ENCODE peak calls at places on chromosome 15, in seven cellular contexts. U is GM06990, Q is heart right ventricle, X is Kasumi-1, B is NCI-H1105 treated with DMSO at 0.1 percent for 48 hours, C is AG08395, O is fibroblast of the aortic adventitia. Y is an unnamed sample.

GRCh38 chr15:51726302-51727073 is 11.0 kb downstream of the LYSMD2 start:
- DNase-seq in Q (peak; percentile 71), X (no peak), O (peak; percentile 83), B (no peak), C (peak; percentile 96), U (peak; percentile 60), Y (peak; percentile 37)

GRCh38 chr15:28184166-28184565 is 85.1 kb upstream of the OCA2 start:
- DNase-seq in U (no peak), Q (no peak), B (no peak), O (no peak), X (no peak), C (peak; percentile 26), Y (no peak)

GRCh38 chr15:77901921-77902750 is 175.4 kb downstream of the TBC1D2B start:
- DNase-seq in U (no peak), Q (no peak), X (no peak), O (no peak), C (no peak), B (no peak), Y (no peak)

GRCh38 chr15:41648770-41649169 is 11.4 kb upstream of the MGA start:
- DNase-seq in B (no peak), U (no peak), C (peak; percentile 67), O (peak; percentile 42), X (no peak), Q (no peak), Y (no peak)

GRCh38 chr15:64426845-64427465 is 33.4 kb upstream of the ZNF609 start:
- DNase-seq in Q (no peak), U (no peak), X (peak; percentile 24), O (peak; percentile 75), B (peak; percentile 80), C (peak; percentile 9), Y (no peak)

GRCh38 chr15:80567721-80568157 is 127.4 kb upstream of the ABHD17C start:
- DNase-seq in Q (peak; percentile 64), C (peak; percentile 85), X (peak; percentile 84), U (no peak), O (peak; percentile 96), B (no peak), Y (no peak)

GRCh38 chr15:67079361-67079760 is 14.0 kb downstream of the SMAD3 start:
- DNase-seq in O (no peak), Q (no peak), X (no peak), B (no peak), C (no peak), U (no peak), Y (no peak)

GRCh38 chr15:55669226-55669625 is 73.7 kb downstream of the PRTG start:
- DNase-seq in X (no peak), B (no peak), C (no peak), O (no peak), Q (no peak), U (no peak), Y (no peak)

GRCh38 chr15:67521770-67522568 is 1.0 kb downstream of the C15orf61 start:
- DNase-seq in O (peak; percentile 72), B (no peak), C (peak; percentile 46), U (no peak), Q (peak; percentile 17), X (peak; percentile 59), Y (no peak)

GRCh38 chr15:39804026-39804425 is 21.4 kb upstream of the FSIP1 start:
- DNase-seq in Q (no peak), C (no peak), O (peak; percentile 59), U (no peak), X (no peak), B (no peak), Y (no peak)

GRCh38 chr15:75397494-75397893 is 29.1 kb upstream of the MAN2C1 start:
- DNase-seq in U (no peak), X (no peak), Q (no peak), C (peak; percentile 22), B (no peak), O (no peak), Y (no peak)

GRCh38 chr15:77112819-77113569 is 42.1 kb upstream of the TSPAN3 start:
- DNase-seq in Q (no peak), C (peak; percentile 14), U (no peak), O (no peak), X (no peak), B (no peak), Y (no peak)

GRCh38 chr15:50163719-50164410 is 18.1 kb upstream of the SLC27A2 start:
- DNase-seq in U (no peak), Q (no peak), B (no peak), X (peak; percentile 40), C (no peak), O (no peak), Y (no peak)

GRCh38 chr15:85312486-85312885 is 67.9 kb upstream of the AKAP13 start:
- DNase-seq in Q (no peak), B (no peak), O (no peak), U (peak; percentile 65), X (no peak), C (no peak), Y (no peak)

GRCh38 chr15:64845183-64845611 is 3.5 kb downstream of the PLEKHO2 start:
- DNase-seq in Q (peak; percentile 46), U (no peak), B (no peak), X (no peak), O (peak; percentile 56), C (no peak), Y (no peak)